ENCODE peak calls at places on chromosomes 2 and 18, in five cellular contexts. L is neural progenitor cell, I is hepatocyte, T is WERI-Rb-1, C is IMR-90. J is an unnamed sample.

GRCh38 chr18:76564117-76564516 is 69.1 kb upstream of the ZNF516 start:
- DNase-seq in I (no peak), C (peak; percentile 89), T (no peak), L (no peak), J (no peak)

GRCh38 chr18:22307528-22307927 is 110.2 kb downstream of the CTAGE1 start:
- DNase-seq in T (no peak), L (no peak), I (no peak), C (no peak), J (no peak)

GRCh38 chr2:68692511-68692910 is 42.1 kb upstream of the ARHGAP25 start:
- DNase-seq in T (no peak), I (no peak), L (no peak), C (no peak), J (no peak)

GRCh38 chr18:52341617-52342381 is 1.8 kb downstream of the DCC start:
- DNase-seq in I (peak; percentile 50), L (peak; percentile 73), C (no peak), T (peak; percentile 63), J (no peak)

GRCh38 chr2:189569295-189569925 is 11.2 kb downstream of the SLC40A1 start:
- DNase-seq in L (no peak), C (peak; percentile 34), I (no peak), T (no peak), J (no peak)

GRCh38 chr18:33231474-33232317 is 208.8 kb downstream of the CCDC178 start:
- DNase-seq in L (peak; percentile 92), T (peak; percentile 75), I (peak; percentile 89), C (peak; percentile 60), J (no peak)

GRCh38 chr18:6107794-6108193 is 212.5 kb upstream of the TMEM200C start:
- DNase-seq in I (no peak), T (no peak), C (no peak), L (no peak), J (no peak)

GRCh38 chr2:69026026-69026425 is 13.0 kb downstream of the ANTXR1 start:
- DNase-seq in T (peak; percentile 68), I (peak; percentile 52), L (peak; percentile 69), C (peak; percentile 46), J (no peak)

GRCh38 chr18:79863946-79864725 is 66.4 kb downstream of the KCNG2 start:
- DNase-seq in C (no peak), L (no peak), T (no peak), I (no peak), J (no peak)

GRCh38 chr2:241482556-241482955 is 25.8 kb downstream of the STK25 start:
- DNase-seq in I (no peak), C (no peak), T (peak; percentile 78), L (no peak), J (no peak)

GRCh38 chr18:76450912-76451421 is 44.1 kb downstream of the ZNF516 start:
- DNase-seq in L (peak; percentile 60), I (peak; percentile 34), T (peak; percentile 83), C (peak; percentile 72), J (no peak)

GRCh38 chr2:229815858-229816257 is 101.5 kb upstream of the DNER start:
- DNase-seq in T (no peak), C (peak; percentile 59), I (peak; percentile 6), L (no peak), J (no peak)

GRCh38 chr2:160324161-160324768 is 124.2 kb upstream of the ITGB6 start:
- DNase-seq in C (peak; percentile 70), T (peak; percentile 53), I (peak; percentile 65), L (peak; percentile 49), J (no peak)

GRCh38 chr2:26609839-26610277 is 31.3 kb downstream of the CIB4 start:
- DNase-seq in L (no peak), T (no peak), C (no peak), I (no peak), J (no peak)

GRCh38 chr2:83742117-83742782 is 716.8 kb downstream of the SUCLG1 start:
- DNase-seq in C (no peak), L (no peak), T (no peak), I (peak; percentile 10), J (no peak)

GRCh38 chr2:234913208-234913626 is 38.6 kb upstream of the SH3BP4 start:
- DNase-seq in L (no peak), T (no peak), C (peak; percentile 69), I (peak; percentile 22), J (no peak)

GRCh38 chr18:50429207-50429948 is 54.5 kb downstream of the SKA1 start:
- DNase-seq in I (peak; percentile 73), L (peak; percentile 58), T (no peak), C (peak; percentile 12), J (no peak)

GRCh38 chr18:79756826-79757225 is 40.9 kb upstream of the KCNG2 start:
- DNase-seq in I (no peak), T (no peak), L (no peak), C (no peak), J (no peak)

GRCh38 chr18:44897445-44898215 is 216.9 kb downstream of the SETBP1 start:
- DNase-seq in C (no peak), L (no peak), I (no peak), T (no peak), J (no peak)

GRCh38 chr18:44895176-44895798 is 214.6 kb downstream of the SETBP1 start:
- DNase-seq in T (peak; percentile 67), L (no peak), C (peak; percentile 45), I (peak; percentile 30), J (no peak)

GRCh38 chr18:44893045-44893706 is 212.5 kb downstream of the SETBP1 start:
- DNase-seq in C (no peak), L (no peak), I (no peak), T (no peak), J (no peak)

GRCh38 chr18:44896817-44897216 is 216.1 kb downstream of the SETBP1 start:
- DNase-seq in C (no peak), L (no peak), I (no peak), T (no peak), J (no peak)

DNA sequence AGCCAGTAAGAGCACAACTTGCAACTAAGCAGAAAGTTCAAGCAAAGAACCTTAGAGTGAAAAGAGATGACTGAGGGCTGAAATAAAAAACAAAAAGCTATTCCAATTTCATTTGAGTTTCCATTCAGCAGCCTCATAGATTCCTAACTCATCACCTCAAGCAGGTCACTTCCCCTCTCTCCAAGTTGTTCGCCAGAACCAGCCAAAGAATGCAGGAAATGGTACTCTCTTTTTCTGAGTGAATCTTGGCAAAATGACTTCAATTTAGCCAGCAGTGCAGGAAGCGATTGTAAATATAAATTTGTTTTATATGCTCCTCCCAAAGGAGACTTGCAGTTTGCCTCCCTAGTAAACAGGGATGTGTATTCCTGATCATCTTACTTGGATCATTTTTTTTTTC is 213.3 kb downstream of the SETBP1 start:
- DNase-seq in T (no peak), L (no peak), C (no peak), I (no peak), J (no peak)
- H3K9me3 ChIP-seq in T (peaks cover 10% of the 10 kb centered on the region), L (peaks cover 9% of the 10 kb centered on the region), C (no peaks in the 10 kb centered on the region), I (no peaks in the 10 kb centered on the region), J (no peaks in the 10 kb centered on the region)

GRCh38 chr2:6846967-6847695 is 18.6 kb downstream of the CMPK2 start:
- DNase-seq in C (no peak), T (no peak), I (no peak), L (no peak), J (no peak)
- H3K9me3 ChIP-seq in C (peaks cover 11% of the 10 kb centered on the region), T (peaks cover 46% of the 10 kb centered on the region), I (peaks cover 25% of the 10 kb centered on the region), L (peaks cover 12% of the 10 kb centered on the region), J (peaks cover 33% of the 10 kb centered on the region)

GRCh38 chr2:70967189-70967588 is 11.2 kb upstream of the ANKRD53 start:
- DNase-seq in I (no peak), T (no peak), L (no peak), C (no peak), J (no peak)
- H3K9me3 ChIP-seq in I (no peaks in the 10 kb centered on the region), T (no peaks in the 10 kb centered on the region), L (no peaks in the 10 kb centered on the region), C (no peaks in the 10 kb centered on the region), J (no peaks in the 10 kb centered on the region)

GRCh38 chr2:135074216-135074615 is 22.1 kb downstream of the RAB3GAP1 start:
- DNase-seq in C (no peak), T (no peak), L (no peak), I (no peak), J (no peak)
- H3K9me3 ChIP-seq in C (peaks cover 15% of the 10 kb centered on the region), T (peaks cover 17% of the 10 kb centered on the region), L (peaks cover 23% of the 10 kb centered on the region), I (peaks cover 17% of the 10 kb centered on the region), J (no peaks in the 10 kb centered on the region)

DNA sequence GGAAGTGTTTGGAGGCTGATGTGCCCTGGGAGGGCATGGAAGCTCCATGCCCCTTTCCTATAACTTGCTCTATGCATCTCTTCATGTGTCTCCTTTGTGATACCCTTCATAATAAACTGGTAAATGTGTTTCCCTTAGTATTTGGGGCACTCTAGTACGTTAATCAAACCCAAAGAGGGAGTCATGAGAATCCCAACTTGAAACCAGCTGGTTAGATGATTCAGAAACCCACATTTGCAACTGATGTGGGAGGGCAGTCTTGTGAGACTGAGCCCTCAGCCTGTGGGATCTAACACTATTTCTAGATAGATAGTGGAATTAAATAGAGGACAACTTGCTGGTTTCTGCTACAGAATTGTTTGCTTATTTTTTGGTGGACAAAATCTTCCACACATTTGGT is 20.3 kb downstream of the ANKRD30B start:
- DNase-seq in T (no peak), L (no peak), C (no peak), I (no peak), J (no peak)
- H3K9me3 ChIP-seq in T (no peaks in the 10 kb centered on the region), L (peaks cover 29% of the 10 kb centered on the region), C (peaks cover 5% of the 10 kb centered on the region), I (no peaks in the 10 kb centered on the region), J (no peaks in the 10 kb centered on the region)

DNA sequence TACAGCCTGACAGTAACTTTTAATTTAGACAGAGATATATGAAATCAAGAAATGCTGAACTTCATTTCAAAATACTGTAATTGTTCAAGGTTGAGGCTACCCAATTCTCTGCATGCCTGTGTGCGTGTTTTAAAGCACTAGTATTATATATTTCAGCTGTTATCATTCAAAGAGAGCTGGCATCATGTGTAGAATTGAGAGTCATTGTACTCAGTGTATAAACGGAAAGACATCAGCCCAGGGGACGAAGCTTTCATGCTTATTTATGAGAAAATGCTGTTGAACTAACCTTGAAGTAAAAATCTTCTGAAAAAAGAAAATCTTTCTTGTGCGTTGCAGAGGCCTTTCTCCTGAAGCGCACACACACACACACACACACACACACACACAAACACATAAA is 48.4 kb downstream of the MYCN start:
- DNase-seq in L (no peak), I (no peak), T (no peak), C (no peak), J (no peak)
- H3K9me3 ChIP-seq in L (no peaks in the 10 kb centered on the region), I (no peaks in the 10 kb centered on the region), T (no peaks in the 10 kb centered on the region), C (peaks cover 44% of the 10 kb centered on the region), J (no peaks in the 10 kb centered on the region)

DNA sequence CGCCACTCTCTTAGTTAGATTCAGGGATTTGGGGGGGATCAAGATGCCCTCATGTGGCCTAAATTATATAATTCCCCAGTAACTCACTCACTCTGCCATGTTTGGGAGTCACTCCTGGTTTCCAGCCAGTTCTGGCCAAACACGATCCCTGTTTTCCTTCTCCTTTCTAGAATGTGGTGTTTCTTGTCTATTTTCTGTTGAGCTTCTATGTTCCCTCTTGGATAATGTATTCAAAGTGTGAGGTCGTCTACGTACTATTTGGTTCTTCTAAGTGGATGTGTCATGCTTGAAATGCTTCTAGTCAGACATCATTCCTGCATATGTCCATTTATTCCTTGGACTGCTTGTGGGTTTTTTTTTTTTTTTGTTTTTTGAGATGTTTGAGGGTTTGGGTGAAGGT is 415.0 kb upstream of the SYT4 start:
- DNase-seq in I (no peak), T (no peak), C (peak; percentile 55), L (no peak), J (no peak)
- H3K9me3 ChIP-seq in I (no peaks in the 10 kb centered on the region), T (no peaks in the 10 kb centered on the region), C (no peaks in the 10 kb centered on the region), L (no peaks in the 10 kb centered on the region), J (no peaks in the 10 kb centered on the region)

DNA sequence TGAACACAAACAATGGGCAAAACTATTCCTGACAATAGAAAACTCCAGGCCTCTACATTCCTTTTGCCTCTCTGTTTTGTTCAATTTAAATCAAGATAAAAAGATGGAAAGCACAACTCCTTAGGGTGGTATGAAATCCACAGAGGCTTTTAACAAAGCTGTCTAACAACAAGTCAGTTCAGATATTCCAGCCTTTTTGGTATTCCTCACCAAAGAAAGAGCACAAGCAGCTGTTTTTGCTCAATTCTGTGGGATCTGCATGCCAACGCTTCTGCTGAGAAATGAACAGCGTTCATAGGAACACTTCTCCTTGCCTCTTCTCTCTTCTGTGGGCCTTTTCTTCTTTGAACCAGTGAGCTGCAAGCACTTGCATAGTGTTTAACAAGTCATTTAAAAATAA is 411.6 kb upstream of the TCF4 start:
- DNase-seq in L (peak; percentile 49), T (no peak), I (no peak), C (no peak), J (no peak)
- H3K9me3 ChIP-seq in L (no peaks in the 10 kb centered on the region), T (no peaks in the 10 kb centered on the region), I (no peaks in the 10 kb centered on the region), C (no peaks in the 10 kb centered on the region), J (no peaks in the 10 kb centered on the region)

J was measured in T-helper 17 cell.